ENCODE peak calls at places on chromosomes 11 and 22, in four cellular contexts. C is ovary; A is heart right ventricle; Y is effector memory CD4-positive, alpha-beta T cell. W is an unnamed sample. For H3K9me3, the result is how much of the 10 kb centered on the place peaks cover.

GRCh38 chr11:44316388-44317240 is 6.7 kb upstream of the ALX4 start:
- DNase-seq in A (no peak), Y (no peak), C (no peak), W (no peak)

GRCh38 chr11:117099681-117100080 is 1.5 kb upstream of the SIK3 start:
- DNase-seq in C (no peak), Y (no peak), A (no peak), W (no peak)

GRCh38 chr22:24697671-24698082 is 76.8 kb downstream of the PIWIL3 start:
- DNase-seq in Y (no peak), C (no peak), A (peak), W (no peak)

GRCh38 chr22:50035976-50036375 is 22.1 kb downstream of the TTLL8 start:
- DNase-seq in A (no peak), C (no peak), Y (no peak), W (no peak)

GRCh38 chr11:79287952-79288351 is 152.9 kb downstream of the TENM4 start:
- DNase-seq in C (no peak), Y (no peak), A (no peak), W (no peak)

GRCh38 chr11:74702383-74703007 is 28.7 kb downstream of the CHRDL2 start:
- DNase-seq in A (peak), C (peak), Y (peak), W (peak)

GRCh38 chr22:17121235-17122195 is at the start of gene TMEM121B:
- DNase-seq in Y (no peak), C (peak), A (peak), W (peak)

GRCh38 chr22:24232725-24233124 is 12.2 kb downstream of the GGT5 start:
- DNase-seq in A (no peak), C (no peak), Y (no peak), W (no peak)

GRCh38 chr11:13386567-13386966 is 76.5 kb downstream of the BTBD10 start:
- DNase-seq in C (no peak), A (no peak), Y (no peak), W (no peak)

GRCh38 chr11:77176996-77177395 is 49.0 kb downstream of the MYO7A start:
- DNase-seq in C (no peak), A (no peak), Y (no peak), W (no peak)

GRCh38 chr11:17164361-17165246 is 43.2 kb downstream of the PIK3C2A start:
- DNase-seq in C (no peak), A (peak), Y (no peak), W (peak)

GRCh38 chr11:8034604-8035224 is 46.3 kb upstream of the TUB start:
- DNase-seq in C (no peak), Y (no peak), A (no peak), W (no peak)

GRCh38 chr22:44191036-44191454 is 10.3 kb downstream of the PARVG start:
- DNase-seq in A (no peak), C (no peak), Y (no peak), W (peak)

GRCh38 chr11:11320820-11321219 is 32.2 kb downstream of the CSNK2A3 start:
- DNase-seq in A (no peak), Y (no peak), C (no peak), W (no peak)

GRCh38 chr11:69234171-69234570 is 59.8 kb upstream of the MYEOV start:
- DNase-seq in Y (no peak), C (no peak), A (no peak), W (no peak)

GRCh38 chr22:42649261-42650056 is at the start of gene CYB5R3:
- DNase-seq in Y (peak), C (peak), A (peak), W (peak)

GRCh38 chr22:48491451-48491941 is 1336.2 kb downstream of the BRD1 start:
- DNase-seq in Y (no peak), A (no peak), C (no peak), W (peak)

GRCh38 chr11:128289048-128289447 is 298.3 kb downstream of the ETS1 start:
- DNase-seq in C (no peak), A (no peak), Y (no peak), W (no peak)

GRCh38 chr22:27844656-27845602 is 43.4 kb upstream of the MN1 start:
- DNase-seq in A (no peak), C (peak), Y (no peak), W (peak)

GRCh38 chr11:19183641-19184040 is 18.1 kb downstream of the CSRP3 start:
- DNase-seq in Y (no peak), A (no peak), C (no peak), W (no peak)

GRCh38 chr11:134538793-134539192 is 126.8 kb upstream of the B3GAT1 start:
- DNase-seq in C (no peak), A (no peak), Y (no peak), W (no peak)

GRCh38 chr22:39446239-39446721 is 10.5 kb upstream of the MGAT3 start:
- DNase-seq in A (no peak), Y (no peak), C (no peak), W (no peak)
- H3K4me3 ChIP-seq in A (no peak), Y (no peak), C (no peak), W (no peak)

GRCh38 chr22:46260038-46260437 is 3.1 kb downstream of the PKDREJ start:
- DNase-seq in Y (no peak), A (no peak), C (no peak), W (no peak)

GRCh38 chr22:46256358-46256958 is 6.4 kb upstream of the CDPF1 start:
- DNase-seq in A (no peak), Y (no peak), C (no peak), W (no peak)

GRCh38 chr22:46263208-46263575 is at the start of gene PKDREJ:
- DNase-seq in Y (no peak), A (no peak), C (peak), W (no peak)

GRCh38 chr22:46262449-46263207 is 515 bp downstream of the PKDREJ start:
- DNase-seq in A (peak), Y (no peak), C (peak), W (peak)

DNA sequence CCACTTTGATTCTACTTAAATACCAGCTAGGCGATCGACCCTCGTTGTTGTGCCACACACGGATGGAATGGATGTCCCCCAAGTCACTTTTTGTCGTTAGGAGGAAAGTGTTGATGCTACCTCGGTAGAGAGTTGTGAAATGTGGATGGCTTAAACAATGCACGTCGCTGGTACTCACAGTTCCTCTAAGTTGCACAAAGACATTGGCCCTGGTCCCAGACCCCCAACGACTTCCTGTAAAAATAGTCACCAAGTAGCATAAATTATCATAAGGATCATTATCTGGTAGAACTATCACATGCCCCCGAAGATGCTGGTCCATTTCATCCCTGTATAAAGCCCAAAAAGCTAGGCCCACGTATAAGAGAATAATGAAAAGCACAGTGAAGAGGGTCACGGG is 3.8 kb downstream of the PKDREJ start:
- DNase-seq in A (no peak), C (no peak), Y (no peak), W (no peak)
- H3K9me3 ChIP-seq in A (under half), C (under half), Y (under half), W (under half)

DNA sequence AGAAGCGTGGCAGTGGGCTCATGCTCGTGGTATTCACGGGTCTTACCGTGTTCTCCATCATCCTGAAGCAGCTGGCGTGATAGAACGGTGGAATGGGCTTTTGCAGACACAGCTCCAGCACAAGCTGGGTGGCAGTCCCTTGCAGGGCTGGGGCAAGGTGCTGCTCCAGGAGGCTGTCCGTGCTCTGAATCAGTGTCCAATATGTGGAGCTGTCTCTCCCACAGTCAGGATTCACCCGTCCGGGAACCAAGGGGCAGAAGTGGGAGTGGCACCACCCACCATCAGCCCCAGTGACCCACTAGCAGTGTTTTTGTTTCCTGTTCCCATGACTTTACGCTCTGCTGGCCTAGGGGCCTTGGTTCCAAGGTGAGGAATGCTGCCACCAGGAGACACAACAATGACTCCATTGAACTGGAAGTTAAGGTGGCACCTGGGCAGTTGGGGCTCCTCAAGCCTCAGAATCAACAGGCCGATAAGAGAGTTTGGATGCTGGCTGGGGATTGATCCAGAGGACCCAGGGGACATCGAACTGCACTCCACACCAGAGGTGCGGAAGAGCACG is 16.9 kb upstream of the CD81 start:
- DNase-seq in Y (no peak), A (no peak), C (no peak), W (no peak)
- H3K4me3 ChIP-seq in Y (no peak), A (no peak), C (no peak), W (no peak)

DNA sequence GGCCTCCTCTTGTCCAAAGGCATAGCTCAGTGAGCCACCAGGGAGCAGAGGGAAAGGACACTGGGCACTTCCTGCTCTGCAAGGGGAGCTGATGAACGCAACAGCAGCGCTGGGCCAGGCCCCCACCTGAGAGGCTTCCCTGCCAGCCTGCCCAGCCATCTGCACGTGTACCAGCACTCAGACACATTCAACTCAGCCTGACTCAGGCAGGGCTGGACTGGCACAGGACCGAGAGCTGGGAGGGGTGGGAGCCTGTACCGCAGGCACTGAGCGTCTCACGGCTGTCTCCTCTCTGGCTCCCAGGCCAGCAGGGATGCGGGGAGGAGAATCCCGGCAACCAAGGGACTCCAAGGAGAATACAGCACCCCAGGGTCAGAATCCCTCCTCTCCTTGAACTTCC is 411.8 kb downstream of the CTTN start:
- DNase-seq in C (no peak), A (no peak), Y (no peak), W (no peak)
- H3K9me3 ChIP-seq in C (under half), A (under half), Y (under half), W (under half)

DNA sequence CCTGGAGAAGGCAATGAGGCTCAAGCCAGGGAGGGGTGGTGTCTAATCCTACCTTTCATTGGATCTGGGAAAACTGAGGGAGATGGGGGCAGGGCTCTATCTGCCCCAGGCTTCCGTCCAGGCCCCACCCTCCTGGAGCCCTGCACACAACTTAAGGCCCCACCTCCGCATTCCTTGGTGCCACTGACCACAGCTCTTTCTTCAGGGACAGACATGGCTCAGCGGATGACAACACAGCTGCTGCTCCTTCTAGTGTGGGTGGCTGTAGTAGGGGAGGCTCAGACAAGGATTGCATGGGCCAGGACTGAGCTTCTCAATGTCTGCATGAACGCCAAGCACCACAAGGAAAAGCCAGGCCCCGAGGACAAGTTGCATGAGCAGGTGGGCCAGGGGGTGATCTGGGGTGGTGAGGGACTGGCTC is at the start of gene FOLR1:
- DNase-seq in Y (no peak), A (no peak), C (no peak), W (no peak)
- H3K4me3 ChIP-seq in Y (no peak), A (no peak), C (no peak), W (no peak)

DNA sequence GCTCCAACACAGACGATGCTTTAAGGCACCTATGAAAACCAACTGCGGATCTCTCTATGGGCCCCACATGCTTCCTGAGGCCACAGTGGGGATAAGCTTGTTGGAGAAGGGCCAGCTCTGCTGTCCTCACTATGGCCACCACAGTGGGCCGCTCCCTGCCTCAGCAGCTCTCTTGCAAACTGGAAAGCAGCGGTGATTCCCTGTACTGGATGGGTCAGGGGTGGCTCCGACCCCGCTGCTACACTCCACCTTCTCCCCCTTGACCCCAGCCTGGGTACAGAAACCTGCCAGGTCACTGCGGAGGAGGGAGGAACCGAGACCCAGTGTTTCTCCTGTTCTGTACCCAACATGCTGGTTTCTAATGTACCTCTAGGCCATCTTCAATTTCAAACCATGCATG is 403.9 kb downstream of the CTTN start:
- DNase-seq in Y (no peak), C (no peak), A (no peak), W (no peak)
- H3K9me3 ChIP-seq in Y (under half), C (under half), A (under half), W (under half)

GRCh38 chr11:65429724-65430405 is 7.3 kb downstream of the NEAT1 start:
- DNase-seq in A (peak), Y (no peak), C (peak), W (peak)
- H3K4me3 ChIP-seq in A (peak), Y (peak), C (peak), W (peak)

GRCh38 chr22:11626422-11626773 is 3901.6 kb upstream of the OR11H1 start:
- DNase-seq in Y (no peak), C (no peak), A (no peak), W (no peak)
- H3K9me3 ChIP-seq in Y (under half), C (under half), A (under half), W (under half)

GRCh38 chr11:845872-846271 is 3.2 kb downstream of the TSPAN4 start:
- DNase-seq in C (no peak), Y (no peak), A (no peak), W (peak)
- H3K4me3 ChIP-seq in C (no peak), Y (no peak), A (no peak), W (peak)